ENCODE peak calls at places on chromosomes 2 and 18, in four cellular contexts. V is HL-60, L is K562, C is GM12878. O is an unnamed sample.

GRCh38 chr2:63029058-63029457 is 21.6 kb upstream of the OTX1 start:
- DNase-seq in V (no peak), L (no peak), C (no peak), O (no peak)

GRCh38 chr2:181527058-181527457 is 69.9 kb downstream of the ITGA4 start:
- DNase-seq in V (no peak), L (no peak), C (no peak), O (no peak)

GRCh38 chr2:16280081-16280480 is 339.7 kb downstream of the MYCN start:
- DNase-seq in V (no peak), L (no peak), C (no peak), O (no peak)

GRCh38 chr2:239433777-239434396 is 33.1 kb upstream of the HDAC4 start:
- DNase-seq in V (no peak), L (no peak), C (no peak), O (no peak)

GRCh38 chr2:190344275-190344827 is 962 bp downstream of the INPP1 start:
- DNase-seq in V (no peak), L (no peak), C (no peak), O (peak)

GRCh38 chr18:8890957-8891464 is 185.7 kb downstream of the MTCL1 start:
- DNase-seq in V (no peak), L (peak), C (no peak), O (no peak)

GRCh38 chr2:1641498-1641897 is 102.8 kb downstream of the PXDN start:
- DNase-seq in V (no peak), L (no peak), C (no peak), O (no peak)

GRCh38 chr2:116094196-116094595 is 1651.8 kb downstream of the DPP10 start:
- DNase-seq in V (no peak), L (no peak), C (no peak), O (no peak)

GRCh38 chr2:221077241-221077640 is 494.9 kb downstream of the EPHA4 start:
- DNase-seq in V (no peak), L (no peak), C (no peak), O (no peak)

GRCh38 chr2:197286805-197287595 is 23.6 kb downstream of the ANKRD44 start:
- DNase-seq in V (no peak), L (no peak), C (no peak), O (no peak)

GRCh38 chr18:79954791-79955190 is 3.3 kb upstream of the SLC66A2 start:
- DNase-seq in V (no peak), L (no peak), C (no peak), O (no peak)

GRCh38 chr2:100630473-100630977 is 67.7 kb downstream of the PDCL3 start:
- DNase-seq in V (no peak), L (no peak), C (no peak), O (no peak)

GRCh38 chr2:143284087-143284675 is 155.0 kb downstream of the ARHGAP15 start:
- DNase-seq in V (peak), L (peak), C (no peak), O (no peak)

GRCh38 chr2:183610724-183611123 is 486.5 kb downstream of the NUP35 start:
- DNase-seq in V (no peak), L (no peak), C (no peak), O (no peak)

GRCh38 chr2:201408931-201409330 is 42.3 kb downstream of the TRAK2 start:
- DNase-seq in V (no peak), L (no peak), C (no peak), O (no peak)

GRCh38 chr18:39198376-39198775 is 1632.8 kb upstream of the CELF4 start:
- DNase-seq in V (no peak), L (no peak), C (no peak), O (no peak)

GRCh38 chr2:218008060-218009040 is 5.6 kb upstream of the TNS1 start:
- DNase-seq in V (no peak), L (no peak), C (no peak), O (no peak)
- TF ChIP-seq POLR2AphosphoS5 in V (no peak), L (no peak), C (no peak), O (no peak)

GRCh38 chr2:48124592-48124991 is 218.3 kb upstream of the FBXO11 start:
- DNase-seq in V (no peak), L (no peak), C (no peak), O (no peak)

GRCh38 chr2:48118895-48119294 is 212.6 kb upstream of the FBXO11 start:
- DNase-seq in V (no peak), L (no peak), C (no peak), O (no peak)

GRCh38 chr2:48120112-48120511 is 213.8 kb upstream of the FBXO11 start:
- DNase-seq in V (no peak), L (no peak), C (no peak), O (no peak)

GRCh38 chr2:48120759-48121242 is 214.5 kb upstream of the FBXO11 start:
- DNase-seq in V (peak), L (peak), C (no peak), O (no peak)

DNA sequence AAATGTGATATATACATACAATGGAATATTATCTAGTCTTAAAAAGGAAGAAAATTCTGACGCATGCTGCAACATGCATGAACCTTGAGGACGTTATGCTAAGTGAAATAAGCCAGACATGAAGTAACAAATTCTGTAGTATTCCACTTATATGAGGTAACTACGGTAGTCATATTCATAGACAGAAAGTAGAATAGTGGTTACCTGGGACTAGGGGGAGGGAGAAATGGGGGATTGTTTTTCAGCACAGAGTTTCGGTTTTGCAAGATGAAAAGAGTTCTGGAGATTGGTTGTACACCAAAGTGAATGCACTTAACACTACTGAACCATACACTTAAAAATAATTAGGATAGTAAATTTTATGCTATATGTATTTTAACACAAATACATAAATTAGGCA is 215.9 kb upstream of the FBXO11 start:
- DNase-seq in V (no peak), L (no peak), C (no peak), O (no peak)
- TF ChIP-seq SPI1 in V (no peak), L (no peak), C (no peak), O (no peak)

GRCh38 chr2:20585351-20585709 is 65.6 kb downstream of the HS1BP3 start:
- DNase-seq in V (no peak), L (no peak), C (no peak), O (no peak)

GRCh38 chr2:20584045-20584636 is 66.8 kb downstream of the HS1BP3 start:
- DNase-seq in V (no peak), L (no peak), C (no peak), O (no peak)

GRCh38 chr2:20583425-20583881 is 67.4 kb downstream of the HS1BP3 start:
- DNase-seq in V (no peak), L (no peak), C (no peak), O (no peak)

GRCh38 chr2:20585710-20586378 is 65.1 kb downstream of the HS1BP3 start:
- DNase-seq in V (no peak), L (no peak), C (no peak), O (no peak)

DNA sequence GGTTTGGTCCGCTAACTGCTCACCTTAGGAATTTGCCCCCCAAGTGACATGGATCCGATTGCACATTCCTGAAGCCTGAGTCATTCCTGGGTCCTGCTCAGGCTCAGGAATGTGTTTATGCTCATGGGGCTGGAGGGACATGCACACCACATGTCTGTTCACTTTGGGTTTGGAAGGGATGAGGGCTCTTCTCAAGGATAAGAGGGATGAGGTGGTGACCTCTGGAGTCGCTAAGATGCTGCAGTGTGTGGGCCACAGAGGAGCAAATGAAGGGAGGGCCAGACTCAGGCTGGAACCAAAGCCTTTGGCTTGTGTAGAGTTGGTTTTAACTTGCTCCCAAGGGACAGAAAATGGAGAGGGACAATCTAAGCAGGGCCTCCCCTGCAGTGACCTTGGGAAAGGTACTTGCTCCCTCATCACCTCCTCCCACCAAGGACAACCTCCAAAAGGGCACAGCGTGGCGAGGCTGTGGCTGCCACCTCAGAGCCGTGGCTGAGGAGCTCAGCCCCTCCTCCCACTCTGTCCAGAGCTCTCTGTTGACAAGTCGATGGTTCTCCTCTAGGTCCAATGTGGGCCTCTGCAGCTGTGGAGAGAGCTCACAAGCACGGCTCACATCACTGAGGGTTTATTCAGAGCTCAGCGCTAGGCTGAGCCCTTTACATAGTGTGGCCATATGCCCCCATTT is 66.1 kb downstream of the HS1BP3 start:
- DNase-seq in V (no peak), L (no peak), C (no peak), O (no peak)
- TF ChIP-seq POLR2AphosphoS5 in V (no peak), L (no peak), C (no peak), O (no peak)

GRCh38 chr2:241003369-241003768 is 5.0 kb downstream of the SNED1 start:
- DNase-seq in V (no peak), L (no peak), C (no peak), O (no peak)
- TF ChIP-seq SPI1 in V (no peak), L (no peak), C (no peak), O (no peak)

GRCh38 chr2:192194065-192194865 is 468 bp downstream of the TMEFF2 start:
- DNase-seq in V (no peak), L (peak), C (no peak), O (no peak)

GRCh38 chr2:192194866-192195547 is at the start of gene TMEFF2:
- DNase-seq in V (no peak), L (peak), C (no peak), O (peak)

GRCh38 chr2:192197387-192197786 is 2.7 kb upstream of the TMEFF2 start:
- DNase-seq in V (no peak), L (no peak), C (no peak), O (no peak)

GRCh38 chr2:192196451-192197194 is 1.9 kb upstream of the TMEFF2 start:
- DNase-seq in V (no peak), L (no peak), C (no peak), O (no peak)

DNA sequence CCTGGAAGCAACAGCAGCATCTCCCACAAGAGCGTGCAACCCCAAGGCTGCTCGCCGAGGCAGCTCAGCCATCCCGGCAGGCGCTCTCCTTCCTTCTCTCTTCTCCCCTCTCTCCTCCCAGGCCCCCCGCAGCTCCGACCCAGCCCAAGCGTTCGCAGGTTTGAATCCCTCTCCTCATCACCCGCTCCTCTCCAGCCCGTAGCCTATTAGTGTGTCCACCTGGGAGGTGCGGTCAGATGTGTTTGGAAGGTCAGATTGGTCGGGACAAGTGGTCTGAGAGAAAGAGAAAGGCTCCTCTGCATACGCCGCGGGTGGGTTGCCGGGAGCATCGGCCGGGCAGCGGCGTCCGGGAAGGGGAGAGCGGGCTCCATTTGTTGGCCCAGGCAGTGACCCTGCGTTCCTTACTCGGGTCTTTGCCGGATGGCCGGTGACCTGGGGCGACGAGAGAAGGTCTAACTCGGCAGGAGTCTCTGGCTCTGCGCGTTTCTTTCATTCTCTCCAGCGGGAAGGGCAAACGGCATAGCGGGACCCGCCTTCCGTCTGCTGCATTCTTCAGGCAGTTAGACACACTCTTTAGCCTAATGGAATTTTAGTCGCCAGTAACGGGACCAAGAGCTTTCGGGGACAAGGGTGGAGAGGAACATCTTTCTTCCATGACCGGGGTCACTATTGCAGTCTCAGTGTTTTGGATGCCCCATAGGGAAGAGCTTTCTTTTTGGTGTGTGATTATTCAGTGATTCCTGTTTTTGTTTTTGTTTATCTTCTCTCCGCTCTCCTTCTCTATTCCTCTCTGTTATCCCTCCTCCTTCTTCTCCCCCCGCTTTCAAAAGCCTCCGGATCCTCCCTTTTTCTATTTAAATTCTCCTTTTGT is 1.1 kb upstream of the TMEFF2 start:
- DNase-seq in V (no peak), L (peak), C (no peak), O (no peak)
- TF ChIP-seq POLR2AphosphoS5 in V (no peak), L (no peak), C (no peak), O (no peak)

GRCh38 chr2:109637749-109638570 is 23.8 kb downstream of the SOWAHC start:
- DNase-seq in V (peak), L (no peak), C (peak), O (no peak)
- TF ChIP-seq SPI1 in V (no peak), L (no peak), C (no peak), O (no peak)